ENCODE peak calls at places on chromosomes 16 and 17, in nine cellular contexts. One of them, this sample, is unnamed.

GRCh38 chr17:41539979-41540701 is 12.0 kb upstream of the KRT19 start:
- DNase-seq in HEK293T: no peak
- DNase-seq in fibroblast of lung: no peak
- DNase-seq in astrocyte of the hippocampus: no peak
- DNase-seq in RCC 7860: no peak
- DNase-seq in AG09309: no peak
- DNase-seq in cardiac septum: no peak
- DNase-seq in astrocyte of the spinal cord: no peak
- DNase-seq in SW480: no peak
- DNase-seq in this sample: no peak

GRCh38 chr17:16649585-16649984 is 4.1 kb downstream of the ZNF624 start:
- DNase-seq in HEK293T: no peak
- DNase-seq in fibroblast of lung: no peak
- DNase-seq in astrocyte of the hippocampus: no peak
- DNase-seq in RCC 7860: no peak
- DNase-seq in AG09309: no peak
- DNase-seq in cardiac septum: no peak
- DNase-seq in astrocyte of the spinal cord: no peak
- DNase-seq in SW480: no peak
- DNase-seq in this sample: no peak

GRCh38 chr16:74871608-74872007 is 97.0 kb upstream of the FA2H start:
- DNase-seq in HEK293T: no peak
- DNase-seq in fibroblast of lung: no peak
- DNase-seq in astrocyte of the hippocampus: no peak
- DNase-seq in RCC 7860: no peak
- DNase-seq in AG09309: no peak
- DNase-seq in cardiac septum: no peak
- DNase-seq in astrocyte of the spinal cord: no peak
- DNase-seq in SW480: no peak
- DNase-seq in this sample: no peak

GRCh38 chr17:41672153-41672552 is 16.5 kb upstream of the EIF1 start:
- DNase-seq in HEK293T: no peak
- DNase-seq in fibroblast of lung: no peak
- DNase-seq in astrocyte of the hippocampus: no peak
- DNase-seq in RCC 7860: no peak
- DNase-seq in AG09309: no peak
- DNase-seq in cardiac septum: no peak
- DNase-seq in astrocyte of the spinal cord: no peak
- DNase-seq in SW480: no peak
- DNase-seq in this sample: no peak

GRCh38 chr17:49464049-49464448 is 31.0 kb upstream of the NGFR start:
- DNase-seq in HEK293T: no peak
- DNase-seq in fibroblast of lung: no peak
- DNase-seq in astrocyte of the hippocampus: no peak
- DNase-seq in RCC 7860: no peak
- DNase-seq in AG09309: no peak
- DNase-seq in cardiac septum: no peak
- DNase-seq in astrocyte of the spinal cord: no peak
- DNase-seq in SW480: no peak
- DNase-seq in this sample: no peak

GRCh38 chr16:84582958-84583516 is 34.8 kb downstream of the COTL1 start:
- DNase-seq in HEK293T: no peak
- DNase-seq in fibroblast of lung: peak
- DNase-seq in astrocyte of the hippocampus: peak
- DNase-seq in RCC 7860: peak
- DNase-seq in AG09309: no peak
- DNase-seq in cardiac septum: no peak
- DNase-seq in astrocyte of the spinal cord: peak
- DNase-seq in SW480: peak
- DNase-seq in this sample: no peak

GRCh38 chr17:14295676-14296075 is 5.2 kb upstream of the HS3ST3B1 start:
- DNase-seq in HEK293T: no peak
- DNase-seq in fibroblast of lung: no peak
- DNase-seq in astrocyte of the hippocampus: no peak
- DNase-seq in RCC 7860: no peak
- DNase-seq in AG09309: no peak
- DNase-seq in cardiac septum: no peak
- DNase-seq in astrocyte of the spinal cord: no peak
- DNase-seq in SW480: no peak
- DNase-seq in this sample: no peak

GRCh38 chr17:57266842-57267241 is 10.5 kb downstream of the MSI2 start:
- DNase-seq in HEK293T: no peak
- DNase-seq in fibroblast of lung: no peak
- DNase-seq in astrocyte of the hippocampus: no peak
- DNase-seq in RCC 7860: no peak
- DNase-seq in AG09309: no peak
- DNase-seq in cardiac septum: no peak
- DNase-seq in astrocyte of the spinal cord: no peak
- DNase-seq in SW480: no peak
- DNase-seq in this sample: no peak

GRCh38 chr16:85586360-85587145 is 26.6 kb upstream of the GSE1 start:
- DNase-seq in HEK293T: no peak
- DNase-seq in fibroblast of lung: peak
- DNase-seq in astrocyte of the hippocampus: peak
- DNase-seq in RCC 7860: no peak
- DNase-seq in AG09309: no peak
- DNase-seq in cardiac septum: no peak
- DNase-seq in astrocyte of the spinal cord: peak
- DNase-seq in SW480: no peak
- DNase-seq in this sample: no peak

GRCh38 chr16:48334325-48334724 is 50.9 kb downstream of the SIAH1 start:
- DNase-seq in HEK293T: no peak
- DNase-seq in fibroblast of lung: no peak
- DNase-seq in astrocyte of the hippocampus: no peak
- DNase-seq in RCC 7860: no peak
- DNase-seq in AG09309: no peak
- DNase-seq in cardiac septum: no peak
- DNase-seq in astrocyte of the spinal cord: no peak
- DNase-seq in SW480: no peak
- DNase-seq in this sample: no peak